ENCODE peak calls at places on chromosomes 5 and 9, in five cellular contexts. D is lower lobe of right lung; F is RWPE2; A is dorsolateral prefrontal cortex; V is CD8-positive, alpha-beta T cell. I is an unnamed sample.

GRCh38 chr9:21402387-21403247 is 6.3 kb upstream of the IFNA8 start:
- DNase-seq in D (no peak), F (no peak), A (peak; percentile 35), V (no peak), I (peak; percentile 13)

GRCh38 chr5:153517105-153517700 is 26.7 kb downstream of the GRIA1 start:
- DNase-seq in D (no peak), F (no peak), A (no peak), V (no peak), I (no peak)

GRCh38 chr5:81522571-81522970 is 128.6 kb upstream of the ACOT12 start:
- DNase-seq in D (no peak), F (no peak), A (no peak), V (no peak), I (no peak)

GRCh38 chr9:137610944-137611343 is 5.5 kb downstream of the ARRDC1 start:
- DNase-seq in D (no peak), F (no peak), A (no peak), V (no peak), I (no peak)

GRCh38 chr9:5893591-5894236 is 3.0 kb downstream of the MLANA start:
- DNase-seq in D (no peak), F (no peak), A (no peak), V (no peak), I (no peak)

GRCh38 chr5:1399737-1400136 is 45.5 kb downstream of the SLC6A3 start:
- DNase-seq in D (peak; percentile 24), F (no peak), A (no peak), V (no peak), I (no peak)

GRCh38 chr9:122252796-122253195 is 11.8 kb downstream of the RBM18 start:
- DNase-seq in D (no peak), F (no peak), A (no peak), V (no peak), I (no peak)

GRCh38 chr5:150487199-150488061 is 20.5 kb upstream of the NDST1 start:
- DNase-seq in D (no peak), F (no peak), A (peak; percentile 68), V (no peak), I (peak; percentile 41)

GRCh38 chr9:908806-909205 is 67.3 kb downstream of the DMRT1 start:
- DNase-seq in D (no peak), F (no peak), A (no peak), V (no peak), I (no peak)

GRCh38 chr5:149383399-149383798 is 4.3 kb upstream of the IL17B start:
- DNase-seq in D (no peak), F (no peak), A (no peak), V (no peak), I (no peak)
- H3K4me3 ChIP-seq in D (no peak overlapping the region), F (no peak overlapping the region), A (no peak overlapping the region), V (no peak overlapping the region), I (no peak overlapping the region)

GRCh38 chr5:73438048-73438896 is 10.3 kb downstream of the FOXD1 start:
- DNase-seq in D (no peak), F (no peak), A (no peak), V (no peak), I (no peak)

GRCh38 chr5:73436535-73437125 is 11.9 kb downstream of the FOXD1 start:
- DNase-seq in D (no peak), F (no peak), A (no peak), V (no peak), I (no peak)

GRCh38 chr5:73440262-73440661 is 8.3 kb downstream of the FOXD1 start:
- DNase-seq in D (no peak), F (no peak), A (no peak), V (no peak), I (no peak)

GRCh38 chr5:73437126-73438047 is 11.2 kb downstream of the FOXD1 start:
- DNase-seq in D (no peak), F (peak; percentile 55), A (no peak), V (no peak), I (no peak)

DNA sequence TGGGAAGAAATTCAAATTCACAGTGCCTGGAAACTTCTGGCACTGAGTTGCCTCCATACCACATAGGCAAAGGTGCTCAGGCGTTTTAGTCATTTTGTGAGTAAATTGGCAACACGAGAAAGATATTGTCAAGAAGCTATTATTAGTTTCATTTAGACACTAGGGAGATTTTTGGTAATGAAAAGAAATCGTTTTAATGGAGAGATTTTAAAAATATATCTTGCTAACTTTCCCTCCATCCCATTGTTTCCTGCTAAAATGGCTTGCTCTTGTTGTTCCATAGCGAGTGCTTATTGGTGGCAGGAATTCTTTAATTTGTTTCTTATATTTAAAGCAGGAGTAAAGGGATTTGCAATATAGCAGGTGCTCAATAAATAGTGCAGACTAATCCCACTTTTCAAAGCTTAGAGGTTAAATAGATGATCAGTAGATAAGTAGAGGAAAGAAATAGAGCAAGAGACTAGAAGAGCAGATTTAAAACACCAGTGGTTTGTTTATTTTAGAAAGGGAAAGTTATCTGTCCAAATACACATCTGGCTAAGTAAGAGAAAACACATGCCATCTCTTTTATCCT is 9.6 kb downstream of the FOXD1 start:
- DNase-seq in D (no peak), F (no peak), A (no peak), V (no peak), I (no peak)
- H3K27me3 ChIP-seq in D (peaks cover 100% of the 10 kb centered on the region), F (no peaks in the 10 kb centered on the region), A (peaks cover 98% of the 10 kb centered on the region), V (peaks cover 82% of the 10 kb centered on the region), I (peaks cover 2% of the 10 kb centered on the region)

GRCh38 chr5:39428639-39429038 is 3.9 kb upstream of the DAB2 start:
- DNase-seq in D (no peak), F (no peak), A (no peak), V (no peak), I (no peak)

GRCh38 chr5:39427633-39428032 is 2.9 kb upstream of the DAB2 start:
- DNase-seq in D (no peak), F (no peak), A (no peak), V (no peak), I (no peak)

GRCh38 chr5:39424751-39425524 is at the start of gene DAB2:
- DNase-seq in D (peak; percentile 90), F (peak; percentile 74), A (peak; percentile 56), V (peak; percentile 65), I (peak; percentile 10)

GRCh38 chr5:39427225-39427624 is 2.4 kb upstream of the DAB2 start:
- DNase-seq in D (no peak), F (no peak), A (no peak), V (no peak), I (no peak)

GRCh38 chr5:39426136-39426535 is 1.4 kb upstream of the DAB2 start:
- DNase-seq in D (no peak), F (no peak), A (no peak), V (no peak), I (no peak)
- H3K4me3 ChIP-seq in D (no peak overlapping the region), F (no peak overlapping the region), A (peak overlapping the region; percentile 76), V (no peak overlapping the region), I (no peak overlapping the region)

GRCh38 chr9:14349818-14350333 is 35.9 kb upstream of the NFIB start:
- DNase-seq in D (no peak), F (no peak), A (no peak), V (no peak), I (no peak)

GRCh38 chr9:14350766-14351165 is 36.8 kb upstream of the NFIB start:
- DNase-seq in D (no peak), F (no peak), A (no peak), V (no peak), I (no peak)

GRCh38 chr9:14351206-14351605 is 37.3 kb upstream of the NFIB start:
- DNase-seq in D (no peak), F (no peak), A (no peak), V (no peak), I (no peak)

GRCh38 chr9:14353222-14354056 is 39.5 kb upstream of the NFIB start:
- DNase-seq in D (peak; percentile 92), F (peak; percentile 82), A (peak; percentile 98), V (peak; percentile 72), I (peak; percentile 72)

DNA sequence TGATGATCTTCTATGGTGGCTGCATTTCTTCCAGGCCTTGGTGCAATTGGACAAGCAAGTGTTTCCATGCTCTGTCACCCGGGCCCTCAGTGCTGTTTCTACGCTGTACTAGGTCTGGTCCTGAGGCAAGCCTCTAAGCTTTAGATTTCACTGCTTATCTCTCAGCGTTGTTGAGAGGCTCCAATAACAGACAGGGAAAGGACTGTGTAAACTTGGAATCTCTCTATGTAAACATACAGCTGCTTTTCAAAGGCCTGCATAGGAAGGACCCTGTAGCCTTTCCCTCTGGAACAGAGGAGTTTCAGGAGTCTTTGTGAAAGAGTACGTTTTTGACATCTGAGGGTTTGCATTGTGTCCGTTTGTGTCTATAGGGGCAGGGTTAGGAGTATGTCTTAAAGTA is 38.6 kb upstream of the NFIB start:
- DNase-seq in D (no peak), F (no peak), A (no peak), V (no peak), I (no peak)
- H3K27me3 ChIP-seq in D (peaks cover 39% of the 10 kb centered on the region), F (peaks cover 5% of the 10 kb centered on the region), A (peaks cover 14% of the 10 kb centered on the region), V (no peaks in the 10 kb centered on the region), I (peaks cover 7% of the 10 kb centered on the region)

GRCh38 chr9:85522459-85523092 is 219.2 kb downstream of the AGTPBP1 start:
- DNase-seq in D (peak; percentile 70), F (no peak), A (peak; percentile 61), V (no peak), I (peak; percentile 30)
- H3K4me3 ChIP-seq in D (peak overlapping the region; percentile 53), F (peak overlapping the region; percentile 16), A (peak overlapping the region; percentile 62), V (peak overlapping the region; percentile 35), I (peak overlapping the region; percentile 51)

DNA sequence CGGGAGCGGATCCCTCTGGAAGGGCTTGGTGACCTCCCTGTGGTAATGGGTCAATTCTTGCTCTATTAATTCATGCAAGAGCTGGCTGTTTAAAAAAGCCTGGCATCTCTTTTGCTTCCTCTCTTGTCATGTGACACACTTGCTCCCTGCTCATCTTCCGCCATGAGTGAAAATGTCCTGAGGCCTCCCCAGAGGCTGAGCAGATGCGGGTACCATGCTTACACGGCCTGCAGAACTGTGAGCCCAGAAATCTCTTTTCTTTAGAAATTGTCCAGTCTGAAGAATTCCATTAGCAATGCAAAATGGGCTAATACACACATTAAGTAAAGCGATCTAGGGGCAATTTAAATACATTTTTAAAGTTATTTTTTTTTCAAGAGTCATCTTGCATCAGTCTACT is 48.7 kb upstream of the CDK20 start:
- DNase-seq in D (no peak), F (no peak), A (no peak), V (no peak), I (no peak)
- H3K27me3 ChIP-seq in D (no peaks in the 10 kb centered on the region), F (no peaks in the 10 kb centered on the region), A (no peaks in the 10 kb centered on the region), V (no peaks in the 10 kb centered on the region), I (no peaks in the 10 kb centered on the region)

GRCh38 chr5:126988021-126988569 is 42.3 kb downstream of the MARCHF3 start:
- DNase-seq in D (no peak), F (no peak), A (no peak), V (peak; percentile 54), I (peak; percentile 45)
- H3K4me3 ChIP-seq in D (no peak overlapping the region), F (no peak overlapping the region), A (no peak overlapping the region), V (no peak overlapping the region), I (peak overlapping the region; percentile 19)

I was measured in GM06990.